ENCODE peak calls at places on chromosomes 2 and 18, in six cellular contexts. K is IMR-90, N is neuronal stem cell, F is trophoblast cell, Q is H1, B is mesenchymal stem cell. D is an unnamed sample.

GRCh38 chr2:151638188-151638933 is 95.9 kb downstream of the NEB start:
- DNase-seq in K (no peak), N (no peak), F (no peak), Q (no peak), B (peak), D (no peak)

GRCh38 chr2:28637648-28638047 is 114.0 kb upstream of the PPP1CB start:
- DNase-seq in K (no peak), N (no peak), F (no peak), Q (no peak), B (no peak), D (no peak)

GRCh38 chr18:63321291-63321690 is 1.7 kb upstream of the BCL2 start:
- DNase-seq in K (no peak), N (no peak), F (no peak), Q (no peak), B (no peak), D (no peak)

GRCh38 chr2:136104977-136105376 is 13.0 kb downstream of the CXCR4 start:
- DNase-seq in K (no peak), N (no peak), F (no peak), Q (no peak), B (no peak), D (no peak)

GRCh38 chr2:147790580-147790979 is 54.2 kb upstream of the ACVR2A start:
- DNase-seq in K (no peak), N (no peak), F (no peak), Q (no peak), B (no peak), D (no peak)

GRCh38 chr2:62641410-62641843 is 64.1 kb upstream of the EHBP1 start:
- DNase-seq in K (no peak), N (no peak), F (no peak), Q (no peak), B (peak), D (no peak)

GRCh38 chr2:194395818-194396217 is 1261.2 kb upstream of the SLC39A10 start:
- DNase-seq in K (no peak), N (no peak), F (no peak), Q (no peak), B (no peak), D (no peak)

GRCh38 chr2:54969940-54970338 is 80.3 kb downstream of the RTN4 start:
- DNase-seq in K (no peak), N (no peak), F (no peak), Q (no peak), B (no peak), D (no peak)

GRCh38 chr2:61959381-61960293 is 54.2 kb downstream of the COMMD1 start:
- DNase-seq in K (no peak), N (no peak), F (no peak), Q (no peak), B (no peak), D (no peak)

GRCh38 chr2:167510071-167510759 is 621.9 kb downstream of the XIRP2 start:
- DNase-seq in K (no peak), N (no peak), F (no peak), Q (no peak), B (peak), D (no peak)

GRCh38 chr2:30425326-30425725 is 21.7 kb upstream of the LCLAT1 start:
- DNase-seq in K (no peak), N (no peak), F (no peak), Q (no peak), B (peak), D (no peak)

GRCh38 chr2:141200191-141200590 is 930.6 kb downstream of the LRP1B start:
- DNase-seq in K (no peak), N (no peak), F (no peak), Q (no peak), B (no peak), D (no peak)

GRCh38 chr2:45637440-45637839 is 14.0 kb upstream of the PRKCE start:
- DNase-seq in K (peak), N (no peak), F (no peak), Q (no peak), B (peak), D (no peak)

GRCh38 chr18:77127769-77128671 is 4.6 kb downstream of the MBP start:
- DNase-seq in K (peak), N (no peak), F (no peak), Q (no peak), B (peak), D (no peak)

GRCh38 chr2:144152817-144153271 is 367.1 kb downstream of the ZEB2 start:
- DNase-seq in K (peak), N (no peak), F (peak), Q (no peak), B (peak), D (no peak)

GRCh38 chr18:13369756-13370510 is 151.4 kb downstream of the LDLRAD4 start:
- DNase-seq in K (no peak), N (no peak), F (no peak), Q (no peak), B (no peak), D (no peak)

GRCh38 chr18:47283476-47283875 is 32.0 kb upstream of the SKOR2 start:
- DNase-seq in K (peak), N (no peak), F (no peak), Q (no peak), B (peak), D (peak)

DNA sequence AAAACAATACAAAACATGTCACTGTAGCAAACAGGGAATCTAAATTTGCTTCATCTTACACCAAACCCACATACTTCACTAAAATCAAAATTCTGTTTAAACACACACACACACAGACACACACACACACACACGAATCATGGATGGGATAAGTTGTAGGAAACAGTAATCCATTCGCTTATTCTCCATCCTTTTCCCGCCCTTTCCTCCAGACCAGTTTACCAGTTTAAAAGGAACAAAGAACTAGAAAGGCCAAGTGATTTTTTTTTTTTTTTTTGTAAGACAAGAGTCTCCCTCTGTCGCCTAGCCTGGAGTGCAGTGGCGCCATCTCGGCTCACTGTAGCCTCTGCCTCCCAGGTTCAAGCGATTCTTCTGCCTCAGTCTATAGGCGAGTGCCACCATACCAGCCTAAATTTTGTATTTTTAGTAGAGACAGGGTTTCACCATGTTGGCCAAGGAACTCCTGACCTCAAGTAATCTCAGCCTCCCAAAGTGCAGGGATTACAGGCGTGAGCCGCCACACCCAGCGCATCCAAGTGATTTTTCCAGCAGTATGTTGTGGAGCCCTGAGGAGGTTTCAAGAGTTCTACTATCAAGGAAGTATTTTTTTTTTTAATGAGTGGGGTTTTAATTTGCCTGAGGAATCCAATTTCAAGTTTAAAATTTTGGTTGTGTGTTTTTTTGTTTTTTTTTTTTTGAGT is 5.7 kb downstream of the PSME4 start:
- DNase-seq in K (no peak), N (no peak), F (no peak), Q (no peak), B (no peak), D (no peak)
- H4K91ac ChIP-seq in K (no peak), N (no peak), F (no peak), Q (no peak), B (no peak), D (no peak)

DNA sequence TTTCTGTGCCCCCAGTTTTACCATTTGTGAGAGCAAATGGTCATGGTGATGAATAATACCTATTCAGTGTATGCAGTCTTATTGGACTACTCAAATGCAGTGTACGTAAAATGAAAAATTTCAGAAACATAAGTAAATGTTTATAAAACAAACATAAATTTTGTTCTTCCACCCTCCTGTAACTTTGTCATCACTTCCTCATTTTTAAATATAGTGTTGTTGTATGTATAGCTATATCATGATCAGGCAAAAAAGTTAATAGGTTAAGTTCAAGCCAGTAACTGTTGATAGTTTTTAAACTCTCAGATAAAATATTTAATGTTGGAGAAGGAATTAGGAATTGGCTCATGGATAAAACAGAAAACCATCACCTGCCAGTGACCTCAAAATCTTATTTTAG is 93.2 kb downstream of the KLF7 start:
- DNase-seq in K (no peak), N (no peak), F (no peak), Q (no peak), B (no peak), D (no peak)
- H4K91ac ChIP-seq in K (no peak), N (no peak), F (no peak), Q (no peak), B (no peak), D (no peak)

GRCh38 chr2:206160807-206161179 is 1.1 kb downstream of the EEF1B2 start:
- DNase-seq in K (no peak), N (no peak), F (no peak), Q (no peak), B (no peak), D (no peak)
- H4K91ac ChIP-seq in K (no peak), N (no peak), F (no peak), Q (no peak), B (no peak), D (no peak)

DNA sequence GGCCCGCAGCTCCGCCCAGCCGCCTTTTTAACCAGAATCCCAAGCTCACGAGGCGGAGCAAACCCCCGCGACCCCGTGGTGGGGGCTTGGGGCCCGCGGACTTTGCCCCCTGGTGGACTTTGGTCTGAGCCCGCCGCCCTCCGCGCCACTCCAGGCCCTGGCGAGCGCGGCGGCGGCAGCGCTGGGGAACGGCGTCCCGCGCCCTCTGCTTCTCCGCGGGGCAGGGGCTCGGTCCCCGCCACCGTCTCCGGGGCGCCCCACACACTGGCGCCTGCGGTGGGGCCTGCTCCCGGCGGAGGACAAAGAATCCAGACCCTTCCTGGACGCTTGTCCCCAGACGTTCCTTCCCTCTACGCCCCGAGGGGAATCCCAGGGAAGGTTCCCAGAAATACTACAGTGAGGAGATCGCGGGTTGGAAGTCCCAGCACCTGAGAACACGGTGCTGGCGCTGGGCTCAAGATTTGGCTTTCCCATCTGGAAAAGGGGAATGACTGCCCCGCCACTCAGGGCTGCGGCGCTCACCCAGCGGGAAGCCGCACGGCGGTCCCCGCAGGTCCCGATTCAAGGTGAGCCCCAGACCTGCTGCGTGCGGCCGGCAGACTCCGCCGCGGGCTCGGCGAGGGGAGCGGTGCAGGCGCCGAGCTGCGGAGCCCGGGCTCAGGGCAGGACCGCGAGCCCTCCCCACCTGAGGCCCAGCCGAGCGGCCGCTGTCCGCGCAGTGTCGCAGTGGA is at the start of gene HAAO:
- DNase-seq in K (no peak), N (peak), F (no peak), Q (peak), B (peak), D (peak)
- H4K91ac ChIP-seq in K (no peak), N (peak), F (peak), Q (peak), B (peak), D (no peak)

GRCh38 chr2:209367091-209367747 is 56.6 kb upstream of the MAP2 start:
- DNase-seq in K (no peak), N (no peak), F (no peak), Q (no peak), B (no peak), D (no peak)
- H4K91ac ChIP-seq in K (no peak), N (no peak), F (no peak), Q (no peak), B (no peak), D (no peak)

GRCh38 chr2:121707344-121707919 is 29.2 kb downstream of the NIFK start:
- DNase-seq in K (no peak), N (no peak), F (peak), Q (no peak), B (no peak), D (no peak)
- H4K91ac ChIP-seq in K (no peak), N (no peak), F (no peak), Q (no peak), B (no peak), D (no peak)

DNA sequence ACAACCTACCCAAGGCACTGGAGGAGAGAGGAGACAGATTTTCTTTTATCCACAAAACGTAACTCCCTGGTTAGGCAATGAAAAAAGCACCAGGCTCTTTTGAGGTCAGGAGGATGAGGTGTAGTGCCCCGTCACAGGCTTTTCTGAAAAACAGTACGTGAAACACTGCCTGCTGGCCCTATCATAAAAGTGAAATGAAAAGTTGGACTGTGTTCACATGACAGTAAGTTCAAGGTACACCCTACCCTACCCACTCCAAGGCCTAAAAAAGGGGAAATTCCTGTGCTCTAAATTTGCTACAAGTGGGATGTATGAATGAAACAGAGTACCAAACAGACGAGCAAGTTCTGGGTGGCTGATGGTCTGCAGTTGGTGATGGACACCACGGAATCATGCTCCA is 17.7 kb downstream of the LGALSL start:
- DNase-seq in K (no peak), N (no peak), F (no peak), Q (no peak), B (no peak), D (no peak)
- H4K91ac ChIP-seq in K (no peak), N (no peak), F (no peak), Q (no peak), B (no peak), D (no peak)